ENCODE peak calls at places on chromosomes 12 and 14, in six cellular contexts. E, V, X, H, R and I are unnamed samples.

GRCh38 chr14:30868736-30869135 is 5.6 kb upstream of the COCH start:
- DNase-seq in E (no peak), V (no peak), X (no peak), H (no peak), R (no peak), I (no peak)

GRCh38 chr12:6425588-6426531 is 18.9 kb upstream of the CD27 start:
- DNase-seq in E (no peak), V (no peak), X (peak), H (no peak), R (no peak), I (peak)

GRCh38 chr12:130873106-130873795 is 1.4 kb downstream of the RAN start:
- DNase-seq in E (no peak), V (no peak), X (peak), H (no peak), R (no peak), I (no peak)

GRCh38 chr12:76455582-76456345 is 103.8 kb downstream of the OSBPL8 start:
- DNase-seq in E (no peak), V (peak), X (peak), H (peak), R (peak), I (peak)

GRCh38 chr14:104894331-104895206 is 29.5 kb downstream of the CEP170B start:
- DNase-seq in E (no peak), V (no peak), X (no peak), H (no peak), R (no peak), I (peak)

GRCh38 chr12:130911933-130912332 is 40.1 kb downstream of the RAN start:
- DNase-seq in E (no peak), V (no peak), X (no peak), H (no peak), R (no peak), I (no peak)

GRCh38 chr12:6250343-6250742 is 50.1 kb downstream of the CD9 start:
- DNase-seq in E (no peak), V (no peak), X (no peak), H (no peak), R (no peak), I (no peak)

GRCh38 chr12:80598004-80598606 is 109.3 kb upstream of the MYF6 start:
- DNase-seq in E (no peak), V (peak), X (no peak), H (peak), R (no peak), I (peak)

GRCh38 chr12:57261385-57261784 is 10.4 kb upstream of the STAC3 start:
- DNase-seq in E (no peak), V (no peak), X (no peak), H (no peak), R (peak), I (no peak)

GRCh38 chr14:89252887-89253532 is 164.0 kb downstream of the FOXN3 start:
- DNase-seq in E (no peak), V (no peak), X (no peak), H (no peak), R (peak), I (no peak)

GRCh38 chr12:120861074-120861795 is 42.9 kb downstream of the SPPL3 start:
- DNase-seq in E (no peak), V (no peak), X (no peak), H (no peak), R (no peak), I (no peak)

GRCh38 chr12:55694651-55695050 is 13.1 kb downstream of the ITGA7 start:
- DNase-seq in E (no peak), V (no peak), X (no peak), H (no peak), R (no peak), I (no peak)

GRCh38 chr12:75489613-75490210 is 9.2 kb downstream of the GLIPR1 start:
- DNase-seq in E (no peak), V (peak), X (no peak), H (no peak), R (no peak), I (peak)

GRCh38 chr12:120115692-120116442 is 686 bp downstream of the RAB35 start:
- DNase-seq in E (no peak), V (no peak), X (no peak), H (no peak), R (no peak), I (peak)

GRCh38 chr14:101361044-101361443 is 200.3 kb upstream of the DIO3 start:
- DNase-seq in E (no peak), V (no peak), X (no peak), H (no peak), R (no peak), I (no peak)

GRCh38 chr14:24243336-24243836 is 963 bp upstream of the TINF2 start:
- DNase-seq in E (no peak), V (peak), X (no peak), H (no peak), R (no peak), I (peak)

GRCh38 chr12:2804390-2805145 is 7.9 kb upstream of the ITFG2 start:
- DNase-seq in E (no peak), V (peak), X (peak), H (no peak), R (no peak), I (peak)

GRCh38 chr12:52400906-52401305 is 5.2 kb downstream of the KRT82 start:
- DNase-seq in E (no peak), V (no peak), X (no peak), H (no peak), R (no peak), I (no peak)

GRCh38 chr14:73467800-73468199 is 9.5 kb upstream of the NUMB start:
- DNase-seq in E (no peak), V (no peak), X (no peak), H (no peak), R (no peak), I (no peak)

GRCh38 chr14:58844544-58844943 is 206.8 kb downstream of the DACT1 start:
- DNase-seq in E (no peak), V (no peak), X (no peak), H (no peak), R (no peak), I (no peak)

GRCh38 chr12:68572650-68573049 is 38.0 kb upstream of the RAP1B start:
- DNase-seq in E (no peak), V (peak), X (no peak), H (no peak), R (no peak), I (no peak)

GRCh38 chr14:102226356-102227125 is 78.4 kb downstream of the MOK start:
- DNase-seq in E (no peak), V (no peak), X (no peak), H (no peak), R (no peak), I (no peak)

GRCh38 chr14:103058209-103059055 is 1.1 kb upstream of the CDC42BPB start:
- DNase-seq in E (no peak), V (no peak), X (no peak), H (no peak), R (no peak), I (no peak)

GRCh38 chr12:105120551-105120950 is 13.0 kb downstream of the WASHC4 start:
- DNase-seq in E (no peak), V (peak), X (no peak), H (no peak), R (no peak), I (no peak)

GRCh38 chr14:103740991-103741689 is 25.5 kb downstream of the ZFYVE21 start:
- DNase-seq in E (no peak), V (no peak), X (no peak), H (no peak), R (no peak), I (peak)

GRCh38 chr12:106353178-106353577 is 4.4 kb upstream of the POLR3B start:
- DNase-seq in E (no peak), V (no peak), X (no peak), H (no peak), R (no peak), I (no peak)

GRCh38 chr14:30273564-30273880 is 285.4 kb upstream of the G2E3 start:
- DNase-seq in E (no peak), V (no peak), X (no peak), H (no peak), R (no peak), I (no peak)

GRCh38 chr14:39229222-39229543 is 4.5 kb upstream of the MIA2 start:
- DNase-seq in E (peak), V (no peak), X (no peak), H (no peak), R (no peak), I (peak)

GRCh38 chr12:54025507-54026393 is 2.5 kb upstream of the HOXC6 start:
- DNase-seq in E (no peak), V (no peak), X (no peak), H (no peak), R (no peak), I (no peak)

GRCh38 chr12:101823891-101824290 is 6.9 kb downstream of the GNPTAB start:
- DNase-seq in E (peak), V (no peak), X (peak), H (no peak), R (no peak), I (peak)